ENCODE peak calls at places on chromosomes 3 and 15, in four cellular contexts. One of them, this sample, is unnamed.

GRCh38 chr3:169596126-169596525 is 67.4 kb downstream of the MECOM start:
- DNase-seq in WTC11: no peak
- DNase-seq in H1: no peak
- DNase-seq in SK-N-SH: no peak
- DNase-seq in this sample: no peak

GRCh38 chr3:18891641-18892040 is 256.7 kb upstream of the KCNH8 start:
- DNase-seq in WTC11: no peak
- DNase-seq in H1: no peak
- DNase-seq in SK-N-SH: no peak
- DNase-seq in this sample: no peak

GRCh38 chr15:98174286-98174685 is 213.8 kb downstream of the ARRDC4 start:
- DNase-seq in WTC11: no peak
- DNase-seq in H1: no peak
- DNase-seq in SK-N-SH: no peak
- DNase-seq in this sample: no peak

GRCh38 chr3:148930785-148931184 is 60.6 kb upstream of the GYG1 start:
- DNase-seq in WTC11: no peak
- DNase-seq in H1: no peak
- DNase-seq in SK-N-SH: no peak
- DNase-seq in this sample: no peak

GRCh38 chr15:40137011-40137906 is 23.6 kb upstream of the BUB1B start:
- DNase-seq in WTC11: peak
- DNase-seq in H1: no peak
- DNase-seq in SK-N-SH: no peak
- DNase-seq in this sample: no peak

GRCh38 chr3:189267981-189268613 is 96.3 kb downstream of the TPRG1 start:
- DNase-seq in WTC11: peak
- DNase-seq in H1: no peak
- DNase-seq in SK-N-SH: no peak
- DNase-seq in this sample: no peak

GRCh38 chr15:38864827-38865604 is 300.4 kb upstream of the RASGRP1 start:
- DNase-seq in WTC11: no peak
- DNase-seq in H1: no peak
- DNase-seq in SK-N-SH: no peak
- DNase-seq in this sample: no peak

GRCh38 chr3:52820741-52821140 is 9.7 kb downstream of the ITIH4 start:
- DNase-seq in WTC11: peak
- DNase-seq in H1: peak
- DNase-seq in SK-N-SH: peak
- DNase-seq in this sample: peak

GRCh38 chr3:184381261-184382224 is 1.7 kb downstream of the CHRD start:
- DNase-seq in WTC11: peak
- DNase-seq in H1: no peak
- DNase-seq in SK-N-SH: peak
- DNase-seq in this sample: no peak

GRCh38 chr15:88393719-88394519 is 73.3 kb downstream of the MRPL46 start:
- DNase-seq in WTC11: no peak
- DNase-seq in H1: no peak
- DNase-seq in SK-N-SH: no peak
- DNase-seq in this sample: no peak

GRCh38 chr3:130814691-130815472 is 68.3 kb upstream of the PIK3R4 start:
- DNase-seq in WTC11: no peak
- DNase-seq in H1: no peak
- DNase-seq in SK-N-SH: no peak
- DNase-seq in this sample: no peak

GRCh38 chr15:44541282-44541958 is 4.5 kb downstream of the EIF3J start:
- DNase-seq in WTC11: no peak
- DNase-seq in H1: no peak
- DNase-seq in SK-N-SH: no peak
- DNase-seq in this sample: no peak

GRCh38 chr3:122661633-122662032 is 19.0 kb upstream of the PARP14 start:
- DNase-seq in WTC11: no peak
- DNase-seq in H1: no peak
- DNase-seq in SK-N-SH: no peak
- DNase-seq in this sample: no peak

GRCh38 chr3:138434276-138434874 is at the start of gene ESYT3:
- DNase-seq in WTC11: peak
- DNase-seq in H1: peak
- DNase-seq in SK-N-SH: peak
- DNase-seq in this sample: no peak

GRCh38 chr3:184368804-184369183 is 7.3 kb downstream of the POLR2H start:
- DNase-seq in WTC11: no peak
- DNase-seq in H1: no peak
- DNase-seq in SK-N-SH: no peak
- DNase-seq in this sample: no peak

GRCh38 chr3:57627976-57628375 is 30.8 kb upstream of the ARF4 start:
- DNase-seq in WTC11: no peak
- DNase-seq in H1: no peak
- DNase-seq in SK-N-SH: no peak
- DNase-seq in this sample: no peak

GRCh38 chr3:159796744-159797143 is 191.9 kb upstream of the IL12A start:
- DNase-seq in WTC11: no peak
- DNase-seq in H1: no peak
- DNase-seq in SK-N-SH: no peak
- DNase-seq in this sample: no peak

GRCh38 chr3:132432639-132433038 is 15.3 kb downstream of the DNAJC13 start:
- DNase-seq in WTC11: no peak
- DNase-seq in H1: no peak
- DNase-seq in SK-N-SH: peak
- DNase-seq in this sample: peak

GRCh38 chr3:156948402-156949210 is 122.5 kb downstream of the LEKR1 start:
- DNase-seq in WTC11: no peak
- DNase-seq in H1: no peak
- DNase-seq in SK-N-SH: no peak
- DNase-seq in this sample: no peak

GRCh38 chr15:101492752-101493692 is 3.5 kb upstream of the PCSK6 start:
- DNase-seq in WTC11: no peak
- DNase-seq in H1: no peak
- DNase-seq in SK-N-SH: no peak
- DNase-seq in this sample: no peak

GRCh38 chr3:165837058-165837525 is at the start of gene BCHE:
- DNase-seq in WTC11: no peak
- DNase-seq in H1: no peak
- DNase-seq in SK-N-SH: no peak
- DNase-seq in this sample: no peak
- TF ChIP-seq TEAD4 in WTC11: no peak
- TF ChIP-seq TEAD4 in H1: no peak
- TF ChIP-seq TEAD4 in SK-N-SH: no peak
- TF ChIP-seq TEAD4 in this sample: no peak

GRCh38 chr15:33670567-33670966 is 297.7 kb upstream of the CHRM5 start:
- DNase-seq in WTC11: no peak
- DNase-seq in H1: no peak
- DNase-seq in SK-N-SH: no peak
- DNase-seq in this sample: no peak

GRCh38 chr15:33671456-33671855 is 296.8 kb upstream of the CHRM5 start:
- DNase-seq in WTC11: no peak
- DNase-seq in H1: no peak
- DNase-seq in SK-N-SH: no peak
- DNase-seq in this sample: no peak

GRCh38 chr15:33679065-33679464 is 289.2 kb upstream of the CHRM5 start:
- DNase-seq in WTC11: no peak
- DNase-seq in H1: no peak
- DNase-seq in SK-N-SH: no peak
- DNase-seq in this sample: no peak

GRCh38 chr15:33678606-33679005 is 289.7 kb upstream of the CHRM5 start:
- DNase-seq in WTC11: no peak
- DNase-seq in H1: no peak
- DNase-seq in SK-N-SH: no peak
- DNase-seq in this sample: no peak

DNA sequence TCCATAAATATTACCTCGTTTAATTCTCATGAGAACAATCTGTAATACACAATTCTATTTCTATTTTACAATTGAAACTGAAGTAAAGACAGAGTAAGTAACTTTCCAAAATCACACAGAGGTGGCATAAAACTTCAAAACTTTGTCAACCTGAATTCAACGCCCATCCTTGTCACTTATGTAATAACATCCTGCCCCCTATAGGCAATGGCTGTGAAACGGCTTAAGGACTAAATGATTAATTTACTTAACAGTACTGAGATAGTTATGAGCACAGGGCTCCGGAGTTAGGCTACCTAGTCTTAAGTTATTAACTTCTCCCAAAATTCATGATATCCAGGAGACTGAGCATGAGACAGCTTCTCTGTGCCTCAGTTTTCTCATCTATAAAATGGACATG is 293.1 kb upstream of the CHRM5 start:
- DNase-seq in WTC11: no peak
- DNase-seq in H1: no peak
- DNase-seq in SK-N-SH: peak
- DNase-seq in this sample: peak
- TF ChIP-seq TEAD4 in WTC11: no peak
- TF ChIP-seq TEAD4 in H1: no peak
- TF ChIP-seq TEAD4 in SK-N-SH: no peak
- TF ChIP-seq TEAD4 in this sample: no peak

GRCh38 chr3:188154758-188155574 is 1.0 kb downstream of the LPP start:
- DNase-seq in WTC11: no peak
- DNase-seq in H1: no peak
- DNase-seq in SK-N-SH: no peak
- DNase-seq in this sample: no peak

GRCh38 chr3:188151438-188151837 is 2.5 kb upstream of the LPP start:
- DNase-seq in WTC11: no peak
- DNase-seq in H1: no peak
- DNase-seq in SK-N-SH: no peak
- DNase-seq in this sample: no peak

GRCh38 chr3:188153949-188154757 is at the start of gene LPP:
- DNase-seq in WTC11: peak
- DNase-seq in H1: peak
- DNase-seq in SK-N-SH: peak
- DNase-seq in this sample: no peak

GRCh38 chr3:188152660-188153497 is 1.1 kb upstream of the LPP start:
- DNase-seq in WTC11: peak
- DNase-seq in H1: peak
- DNase-seq in SK-N-SH: peak
- DNase-seq in this sample: no peak

GRCh38 chr3:188153498-188153948 is 434 bp upstream of the LPP start:
- DNase-seq in WTC11: peak
- DNase-seq in H1: peak
- DNase-seq in SK-N-SH: peak
- DNase-seq in this sample: no peak
- TF ChIP-seq TEAD4 in WTC11: peak
- TF ChIP-seq TEAD4 in H1: peak
- TF ChIP-seq TEAD4 in SK-N-SH: peak
- TF ChIP-seq TEAD4 in this sample: no peak

GRCh38 chr15:83106994-83107840 is at the start of gene TM6SF1:
- DNase-seq in WTC11: peak
- DNase-seq in H1: no peak
- DNase-seq in SK-N-SH: peak
- DNase-seq in this sample: peak
- TF ChIP-seq TEAD4 in WTC11: no peak
- TF ChIP-seq TEAD4 in H1: no peak
- TF ChIP-seq TEAD4 in SK-N-SH: no peak
- TF ChIP-seq TEAD4 in this sample: no peak

This sample was measured in K562.